ENCODE peak calls at places on chromosomes 3 and 15, in five cellular contexts. Z is glutamatergic neuron; J is NCI-H345; Y is activated naive CD8-positive, alpha-beta T cell treated with anti-CD3 and anti-CD28 coated beads for 36 hours; O is NCI-H2029. C is an unnamed sample.

GRCh38 chr3:158355623-158356588 is 215.1 kb upstream of the MLF1 start:
- DNase-seq in Z (no peak), J (no peak), Y (no peak), O (no peak), C (no peak)

GRCh38 chr15:76964157-76964556 is 30.8 kb upstream of the PSTPIP1 start:
- DNase-seq in Z (no peak), J (no peak), Y (no peak), O (no peak), C (no peak)

GRCh38 chr3:81816473-81817260 is 55.2 kb upstream of the GBE1 start:
- DNase-seq in Z (no peak), J (no peak), Y (peak; percentile 26), O (no peak), C (no peak)

GRCh38 chr3:149536429-149536828 is 61.9 kb downstream of the TM4SF4 start:
- DNase-seq in Z (peak; percentile 53), J (no peak), Y (no peak), O (peak; percentile 44), C (no peak)

GRCh38 chr3:50233176-50233575 is 2.8 kb upstream of the GNAI2 start:
- DNase-seq in Z (no peak), J (no peak), Y (no peak), O (no peak), C (no peak)

GRCh38 chr3:129001817-129002572 is 891 bp downstream of the EFCC1 start:
- DNase-seq in Z (peak; percentile 68), J (no peak), Y (peak; percentile 68), O (no peak), C (peak; percentile 19)

GRCh38 chr15:31974855-31975421 is 55.4 kb upstream of the CHRNA7 start:
- DNase-seq in Z (peak; percentile 72), J (peak; percentile 68), Y (peak; percentile 21), O (no peak), C (peak; percentile 61)

GRCh38 chr3:50453907-50454306 is 49.5 kb downstream of the CACNA2D2 start:
- DNase-seq in Z (no peak), J (no peak), Y (no peak), O (no peak), C (no peak)

GRCh38 chr3:131794766-131795381 is 239.9 kb downstream of the CPNE4 start:
- DNase-seq in Z (peak; percentile 28), J (peak; percentile 2), Y (no peak), O (peak; percentile 2), C (peak; percentile 73)

GRCh38 chr3:64732570-64732969 is 44.8 kb upstream of the ADAMTS9 start:
- DNase-seq in Z (no peak), J (no peak), Y (no peak), O (no peak), C (no peak)

GRCh38 chr15:70034596-70034995 is 63.1 kb downstream of the TLE3 start:
- DNase-seq in Z (peak; percentile 1), J (no peak), Y (no peak), O (no peak), C (no peak)

GRCh38 chr3:123075359-123075758 is 8.5 kb downstream of the PDIA5 start:
- DNase-seq in Z (no peak), J (no peak), Y (no peak), O (no peak), C (no peak)

GRCh38 chr3:147113293-147114045 is 292.9 kb downstream of the ZIC4 start:
- DNase-seq in Z (no peak), J (no peak), Y (no peak), O (no peak), C (no peak)

GRCh38 chr3:181326637-181327223 is 337.2 kb upstream of the DNAJC19 start:
- DNase-seq in Z (no peak), J (peak; percentile 55), Y (no peak), O (peak; percentile 19), C (peak; percentile 36)

GRCh38 chr15:96321422-96322391 is 8.8 kb upstream of the NR2F2 start:
- DNase-seq in Z (peak; percentile 51), J (no peak), Y (no peak), O (no peak), C (no peak)

GRCh38 chr3:197682713-197683112 is 54.0 kb downstream of the RUBCN start:
- DNase-seq in Z (no peak), J (no peak), Y (no peak), O (no peak), C (peak; percentile 7)

GRCh38 chr15:75655911-75656310 is 8.2 kb downstream of the SNX33 start:
- DNase-seq in Z (no peak), J (peak; percentile 81), Y (no peak), O (peak; percentile 50), C (no peak)

GRCh38 chr3:47117803-47118364 is 46.0 kb downstream of the SETD2 start:
- DNase-seq in Z (no peak), J (no peak), Y (no peak), O (no peak), C (peak; percentile 68)

GRCh38 chr3:194178128-194178527 is 42.2 kb downstream of the HES1 start:
- DNase-seq in Z (no peak), J (no peak), Y (no peak), O (no peak), C (no peak)

GRCh38 chr15:36347272-36347864 is 232.1 kb upstream of the CDIN1 start:
- DNase-seq in Z (no peak), J (peak; percentile 4), Y (no peak), O (no peak), C (no peak)

GRCh38 chr15:59622289-59622688 is 10.7 kb downstream of the GCNT3 start:
- DNase-seq in Z (peak; percentile 65), J (no peak), Y (peak; percentile 45), O (no peak), C (peak; percentile 53)

GRCh38 chr3:163476179-163476578 is 1602.1 kb downstream of the SI start:
- DNase-seq in Z (no peak), J (no peak), Y (no peak), O (peak; percentile 30), C (peak; percentile 11)

GRCh38 chr3:125359700-125360099 is 15.4 kb downstream of the ZNF148 start:
- DNase-seq in Z (no peak), J (no peak), Y (no peak), O (no peak), C (no peak)

GRCh38 chr15:96234109-96234892 is 96.2 kb upstream of the NR2F2 start:
- DNase-seq in Z (no peak), J (no peak), Y (no peak), O (no peak), C (no peak)

GRCh38 chr15:33226559-33227181 is 32.2 kb upstream of the FMN1 start:
- DNase-seq in Z (no peak), J (peak; percentile 6), Y (peak; percentile 12), O (peak; percentile 39), C (peak; percentile 73)

GRCh38 chr3:37124431-37124830 is 50.0 kb downstream of the LRRFIP2 start:
- DNase-seq in Z (no peak), J (no peak), Y (no peak), O (no peak), C (no peak)

GRCh38 chr15:87672309-87672897 is 584.1 kb downstream of the NTRK3 start:
- DNase-seq in Z (peak; percentile 69), J (peak; percentile 5), Y (no peak), O (no peak), C (peak; percentile 13)

GRCh38 chr15:66655997-66656396 is 46.0 kb upstream of the SMAD6 start:
- DNase-seq in Z (no peak), J (no peak), Y (no peak), O (no peak), C (no peak)